ENCODE peak calls at places on chromosomes 5 and 9, in seven cellular contexts. L is activated CD8-positive, alpha-beta memory T cell treated with anti-CD3 and anti-CD28 coated beads, Interleukin-2, amount 50 U/mL, for 48 hours; V is pulmonary artery endothelial cell; F is RWPE1; S is HFF-Myc; Z is NCI-H1417; T is uterus. A is an unnamed sample.

GRCh38 chr5:146704949-146705665 is 173.4 kb downstream of the PPP2R2B start:
- DNase-seq in F (no peak), S (no peak), Z (no peak), V (no peak), L (no peak), T (no peak), A (no peak)

GRCh38 chr5:135356522-135357318 is 42.3 kb downstream of the MACROH2A1 start:
- DNase-seq in S (no peak), L (no peak), V (no peak), F (no peak), Z (no peak), T (peak; percentile 70), A (no peak)

GRCh38 chr9:113674436-113674835 is 201.7 kb upstream of the ZNF618 start:
- DNase-seq in L (no peak), F (no peak), S (peak; percentile 36), Z (no peak), V (no peak), T (no peak), A (no peak)

GRCh38 chr5:14669415-14669814 is 4.9 kb downstream of the OTULIN start:
- DNase-seq in S (no peak), Z (no peak), V (no peak), L (no peak), T (no peak), F (no peak), A (no peak)

GRCh38 chr9:125696106-125696647 is 10.8 kb downstream of the MAPKAP1 start:
- DNase-seq in L (no peak), Z (no peak), F (no peak), T (no peak), V (no peak), S (no peak), A (no peak)

GRCh38 chr5:178832618-178833201 is 27.0 kb upstream of the ZNF354B start:
- DNase-seq in F (no peak), L (no peak), S (no peak), V (no peak), T (no peak), Z (no peak), A (peak; percentile 61)

GRCh38 chr9:134918646-134919045 is 934 bp upstream of the FCN1 start:
- DNase-seq in S (no peak), Z (no peak), F (no peak), L (no peak), T (no peak), V (no peak), A (no peak)

GRCh38 chr5:63963080-63963735 is 963 bp upstream of the HTR1A start:
- DNase-seq in F (peak; percentile 81), T (no peak), Z (peak; percentile 45), S (peak; percentile 41), V (peak; percentile 10), L (no peak), A (peak; percentile 38)

GRCh38 chr9:111974092-111974681 is 77.6 kb downstream of the UGCG start:
- DNase-seq in Z (peak; percentile 89), S (no peak), L (no peak), T (no peak), F (no peak), V (no peak), A (peak; percentile 36)

GRCh38 chr5:74761241-74761640 is 5.7 kb downstream of the GFM2 start:
- DNase-seq in L (no peak), V (no peak), Z (no peak), S (no peak), F (peak; percentile 45), T (no peak), A (no peak)

GRCh38 chr9:4530375-4530774 is 40.1 kb downstream of the SLC1A1 start:
- DNase-seq in T (no peak), Z (no peak), V (peak; percentile 44), F (peak; percentile 63), L (no peak), S (no peak), A (no peak)

GRCh38 chr5:52822437-52822836 is 34.7 kb downstream of the ITGA1 start:
- DNase-seq in S (no peak), Z (no peak), F (no peak), V (no peak), L (no peak), T (peak; percentile 75), A (peak; percentile 36)

GRCh38 chr9:78365979-78366697 is 69.2 kb downstream of the PSAT1 start:
- DNase-seq in F (peak; percentile 20), L (no peak), V (no peak), T (no peak), Z (no peak), S (no peak), A (no peak)

GRCh38 chr5:169064093-169064492 is 236.8 kb downstream of the SLIT3 start:
- DNase-seq in T (peak; percentile 18), Z (no peak), F (no peak), V (no peak), L (no peak), S (no peak), A (no peak)